ENCODE peak calls at places on chromosomes 4 and X, in seven cellular contexts. W is fibroblast of lung, F is thoracic aorta, Z is AG10803, T is dorsolateral prefrontal cortex, U is mammary epithelial cell, G is cardiac muscle cell. B is an unnamed sample.

GRCh38 chr4:71870456-71870855 is 86.6 kb upstream of the GC start:
- DNase-seq in W (no peak), F (no peak), Z (no peak), T (no peak), U (no peak), G (no peak), B (no peak)

GRCh38 chrX:110301194-110301593 is 16.7 kb downstream of the AMMECR1 start:
- DNase-seq in W (no peak), F (no peak), Z (no peak), T (no peak), U (no peak), G (no peak), B (no peak)

GRCh38 chrX:21529771-21530170 is 128.4 kb downstream of the KLHL34 start:
- DNase-seq in W (peak; percentile 53), F (no peak), Z (no peak), T (no peak), U (no peak), G (no peak), B (no peak)

GRCh38 chr4:177451108-177451500 is 8.9 kb upstream of the AGA start:
- DNase-seq in W (no peak), F (no peak), Z (no peak), T (no peak), U (no peak), G (no peak), B (no peak)

GRCh38 chr4:67879486-67879885 is 4.3 kb downstream of the TMPRSS11D start:
- DNase-seq in W (no peak), F (no peak), Z (peak; percentile 22), T (no peak), U (no peak), G (no peak), B (no peak)

GRCh38 chr4:24561438-24562139 is 22.8 kb downstream of the DHX15 start:
- DNase-seq in W (no peak), F (no peak), Z (no peak), T (no peak), U (no peak), G (no peak), B (no peak)

GRCh38 chr4:7034262-7035081 is 8.7 kb upstream of the TADA2B start:
- DNase-seq in W (peak; percentile 24), F (no peak), Z (peak; percentile 60), T (no peak), U (peak; percentile 9), G (no peak), B (no peak)

GRCh38 chrX:1231850-1232505 is 19.5 kb upstream of the CRLF2 start:
- DNase-seq in W (no peak), F (no peak), Z (no peak), T (no peak), U (no peak), G (no peak), B (peak; percentile 83)

GRCh38 chr4:134470544-134470943 is 269.0 kb upstream of the PABPC4L start:
- DNase-seq in W (peak; percentile 0), F (no peak), Z (no peak), T (no peak), U (no peak), G (peak; percentile 33), B (no peak)

GRCh38 chr4:77959566-77960338 is 97.1 kb downstream of the MRPL1 start:
- DNase-seq in W (peak; percentile 75), F (no peak), Z (peak; percentile 67), T (no peak), U (peak; percentile 25), G (peak; percentile 78), B (peak; percentile 52)

GRCh38 chrX:66498672-66499296 is 140.1 kb downstream of the EDA2R start:
- DNase-seq in W (no peak), F (no peak), Z (no peak), T (no peak), U (no peak), G (no peak), B (no peak)

GRCh38 chr4:150385606-150386005 is 196.3 kb upstream of the MAB21L2 start:
- DNase-seq in W (peak; percentile 96), F (no peak), Z (peak; percentile 95), T (no peak), U (peak; percentile 60), G (peak; percentile 73), B (no peak)

GRCh38 chrX:110210417-110211139 is 107.3 kb downstream of the AMMECR1 start:
- DNase-seq in W (peak; percentile 87), F (no peak), Z (peak; percentile 90), T (no peak), U (peak; percentile 84), G (no peak), B (no peak)

GRCh38 chrX:100695991-100696390 is 35.9 kb downstream of the SYTL4 start:
- DNase-seq in W (no peak), F (no peak), Z (no peak), T (no peak), U (peak; percentile 66), G (no peak), B (no peak)

GRCh38 chr4:173231916-173232315 is 63.3 kb downstream of the GALNT7 start:
- DNase-seq in W (peak; percentile 40), F (no peak), Z (peak; percentile 6), T (no peak), U (peak; percentile 32), G (no peak), B (peak; percentile 17)

GRCh38 chr4:92236907-92237306 is 66.9 kb upstream of the GRID2 start:
- DNase-seq in W (peak; percentile 71), F (no peak), Z (no peak), T (no peak), U (peak; percentile 35), G (no peak), B (no peak)

GRCh38 chr4:30801876-30802275 is 81.7 kb downstream of the PCDH7 start:
- DNase-seq in W (no peak), F (no peak), Z (no peak), T (no peak), U (no peak), G (no peak), B (no peak)

GRCh38 chr4:172009461-172009860 is 196.3 kb downstream of the GALNTL6 start:
- DNase-seq in W (no peak), F (no peak), Z (peak; percentile 3), T (no peak), U (no peak), G (no peak), B (no peak)

GRCh38 chr4:118740869-118741268 is 55.7 kb downstream of the METTL14 start:
- DNase-seq in W (peak; percentile 66), F (no peak), Z (peak; percentile 43), T (no peak), U (no peak), G (peak; percentile 55), B (no peak)

GRCh38 chrX:54710920-54711319 is 87.1 kb downstream of the ITIH6 start:
- DNase-seq in W (no peak), F (no peak), Z (no peak), T (no peak), U (no peak), G (no peak), B (no peak)

GRCh38 chrX:135556055-135556454 is 35.6 kb downstream of the INTS6L start:
- DNase-seq in W (no peak), F (no peak), Z (no peak), T (no peak), U (no peak), G (no peak), B (no peak)

GRCh38 chr4:95499176-95499760 is 49.5 kb downstream of the UNC5C start:
- DNase-seq in W (no peak), F (no peak), Z (no peak), T (no peak), U (no peak), G (no peak), B (no peak)

GRCh38 chr4:119209077-119209476 is 3.4 kb upstream of the USP53 start:
- DNase-seq in W (peak; percentile 90), F (no peak), Z (peak; percentile 91), T (no peak), U (peak; percentile 98), G (no peak), B (no peak)

GRCh38 chrX:46912673-46913491 is 661 bp downstream of the JADE3 start:
- DNase-seq in W (peak; percentile 19), F (no peak), Z (peak; percentile 24), T (no peak), U (peak; percentile 35), G (peak; percentile 65), B (peak; percentile 21)

GRCh38 chrX:48958635-48959094 is 1.3 kb upstream of the OTUD5 start:
- DNase-seq in W (peak; percentile 66), F (peak; percentile 19), Z (peak; percentile 71), T (peak; percentile 37), U (peak; percentile 46), G (peak; percentile 9), B (no peak)

DNA sequence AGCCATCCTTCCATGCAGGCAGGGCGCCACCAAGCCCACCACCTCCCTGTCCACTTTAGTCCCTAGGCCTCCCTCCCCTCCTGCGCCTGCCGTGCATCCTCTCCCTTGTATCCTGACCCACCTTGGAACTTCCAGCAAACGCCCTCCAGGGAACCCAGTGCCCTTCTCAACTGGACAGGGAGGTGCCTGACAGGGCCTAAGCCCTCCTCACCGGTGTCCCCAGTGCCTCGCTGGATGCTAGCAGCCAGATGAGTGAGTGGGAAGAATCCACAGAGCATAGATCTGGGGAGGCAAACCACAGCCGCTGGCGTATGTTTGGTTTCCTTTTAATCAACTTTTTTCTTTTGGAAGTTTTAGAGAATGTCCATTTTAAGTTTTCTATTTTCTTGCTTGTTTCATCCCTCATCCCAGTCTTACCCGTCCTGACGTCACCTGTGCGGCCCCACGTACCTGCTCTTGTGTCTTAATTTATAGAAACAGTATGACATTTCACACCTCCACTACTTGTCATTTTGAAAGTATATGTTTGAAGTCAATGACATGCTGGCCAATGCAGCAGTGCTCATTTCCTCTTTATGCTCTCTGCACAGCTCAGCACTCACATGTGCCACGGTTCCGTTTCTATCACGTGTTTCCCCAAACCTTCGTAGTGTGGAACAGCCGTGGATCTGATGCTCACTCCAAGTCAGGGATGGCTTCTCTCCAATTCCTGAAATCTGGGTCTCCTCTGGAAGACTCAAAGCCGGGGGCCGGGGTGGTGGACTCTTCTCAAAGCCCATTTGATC is 3.4 kb upstream of the HMX1 start:
- DNase-seq in W (no peak), F (no peak), Z (no peak), T (no peak), U (no peak), G (no peak), B (no peak)
- H3K4me3 ChIP-seq in W (no peak overlapping the region), F (no peak overlapping the region), Z (no peak overlapping the region), T (no peak overlapping the region), U (no peak overlapping the region), G (no peak overlapping the region), B (no peak overlapping the region)

GRCh38 chrX:68647156-68647957 is at the start of gene STARD8:
- DNase-seq in W (peak; percentile 40), F (peak; percentile 7), Z (peak; percentile 47), T (no peak), U (peak; percentile 34), G (peak; percentile 49), B (no peak)
- H3K4me3 ChIP-seq in W (peak within 1 kb of the TSS; percentile 29), F (peak within 1 kb of the TSS; percentile 63), Z (peak within 1 kb of the TSS; percentile 47), T (no peak within 1 kb of the TSS), U (peak within 1 kb of the TSS; percentile 35), G (no peak within 1 kb of the TSS), B (no peak within 1 kb of the TSS)

GRCh38 chr4:167587361-167587760 is 353.1 kb upstream of the SPOCK3 start:
- DNase-seq in W (no peak), F (no peak), Z (no peak), T (no peak), U (no peak), G (no peak), B (no peak)
- H3K4me3 ChIP-seq in W (no peak overlapping the region), F (no peak overlapping the region), Z (no peak overlapping the region), T (no peak overlapping the region), U (no peak overlapping the region), G (no peak overlapping the region), B (no peak overlapping the region)

DNA sequence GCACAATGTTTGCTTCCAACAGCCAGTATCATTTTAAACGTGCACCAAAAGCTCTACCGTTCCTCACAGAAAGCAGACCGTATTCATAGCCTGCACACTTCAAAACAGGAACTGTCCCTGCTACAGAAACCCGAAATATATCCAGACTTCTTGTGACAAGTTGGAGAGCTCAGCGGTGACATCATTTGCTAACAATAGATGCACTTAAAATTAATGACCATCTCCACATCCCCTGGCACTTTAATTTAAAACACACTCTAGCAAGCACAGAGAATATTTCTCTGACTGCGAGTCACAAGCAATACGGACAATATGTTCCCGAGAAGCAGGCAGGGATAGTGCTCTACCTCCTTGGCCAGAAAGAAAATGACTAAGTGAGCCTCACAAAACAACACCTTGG is 2.5 kb downstream of the NYX start:
- DNase-seq in W (peak; percentile 38), F (no peak), Z (peak; percentile 61), T (no peak), U (peak; percentile 19), G (peak; percentile 83), B (no peak)
- H3K4me3 ChIP-seq in W (peak overlapping the region; percentile 10), F (peak overlapping the region; percentile 52), Z (peak overlapping the region; percentile 24), T (no peak overlapping the region), U (no peak overlapping the region), G (no peak overlapping the region), B (no peak overlapping the region)

B was measured in Jurkat, Clone E6-1.